ENCODE peak calls at places on chromosomes 3 and 15, in seven cellular contexts. One of them, this sample, is unnamed.

GRCh38 chr3:10551821-10552630 is 46.6 kb upstream of the ATP2B2 start:
- DNase-seq in H9: peak
- DNase-seq in IMR-90: peak
- DNase-seq in trophoblast cell: peak
- DNase-seq in mesenchymal stem cell: no peak
- DNase-seq in neuronal stem cell: no peak
- DNase-seq in H1: no peak
- DNase-seq in this sample: no peak

GRCh38 chr3:59286791-59287531 is 237.1 kb upstream of the CFAP20DC start:
- DNase-seq in neuronal stem cell: no peak
- DNase-seq in H1: no peak
- DNase-seq in H9: no peak
- DNase-seq in mesenchymal stem cell: peak
- DNase-seq in trophoblast cell: peak
- DNase-seq in IMR-90: peak
- DNase-seq in this sample: no peak

GRCh38 chr3:64148955-64149653 is 76.2 kb downstream of the PRICKLE2 start:
- DNase-seq in IMR-90: no peak
- DNase-seq in H9: no peak
- DNase-seq in mesenchymal stem cell: no peak
- DNase-seq in trophoblast cell: no peak
- DNase-seq in neuronal stem cell: no peak
- DNase-seq in H1: no peak
- DNase-seq in this sample: no peak

GRCh38 chr15:39125904-39126303 is 455.0 kb upstream of the THBS1 start:
- DNase-seq in IMR-90: peak
- DNase-seq in neuronal stem cell: peak
- DNase-seq in H9: peak
- DNase-seq in mesenchymal stem cell: peak
- DNase-seq in H1: no peak
- DNase-seq in trophoblast cell: peak
- DNase-seq in this sample: peak

GRCh38 chr15:66172339-66172980 is 81.1 kb downstream of the MEGF11 start:
- DNase-seq in H1: no peak
- DNase-seq in trophoblast cell: no peak
- DNase-seq in mesenchymal stem cell: no peak
- DNase-seq in IMR-90: no peak
- DNase-seq in neuronal stem cell: no peak
- DNase-seq in H9: peak
- DNase-seq in this sample: no peak

GRCh38 chr3:7423995-7424394 is 563.1 kb downstream of the GRM7 start:
- DNase-seq in mesenchymal stem cell: no peak
- DNase-seq in IMR-90: no peak
- DNase-seq in H9: peak
- DNase-seq in neuronal stem cell: no peak
- DNase-seq in trophoblast cell: no peak
- DNase-seq in H1: no peak
- DNase-seq in this sample: peak

GRCh38 chr3:150497956-150498355 is 48.3 kb downstream of the SERP1 start:
- DNase-seq in trophoblast cell: peak
- DNase-seq in H1: no peak
- DNase-seq in mesenchymal stem cell: peak
- DNase-seq in neuronal stem cell: no peak
- DNase-seq in IMR-90: peak
- DNase-seq in H9: no peak
- DNase-seq in this sample: no peak

GRCh38 chr3:112374334-112374734 is 41.4 kb downstream of the CD200 start:
- DNase-seq in mesenchymal stem cell: no peak
- DNase-seq in H9: no peak
- DNase-seq in IMR-90: no peak
- DNase-seq in trophoblast cell: no peak
- DNase-seq in H1: no peak
- DNase-seq in neuronal stem cell: no peak
- DNase-seq in this sample: no peak

GRCh38 chr3:57062119-57062631 is 1.7 kb downstream of the SPATA12 start:
- DNase-seq in H1: no peak
- DNase-seq in trophoblast cell: no peak
- DNase-seq in mesenchymal stem cell: no peak
- DNase-seq in neuronal stem cell: no peak
- DNase-seq in IMR-90: no peak
- DNase-seq in H9: peak
- DNase-seq in this sample: peak

GRCh38 chr3:182979719-182980191 is 583 bp downstream of the DCUN1D1 start:
- DNase-seq in mesenchymal stem cell: peak
- DNase-seq in H9: no peak
- DNase-seq in IMR-90: peak
- DNase-seq in H1: no peak
- DNase-seq in neuronal stem cell: peak
- DNase-seq in trophoblast cell: peak
- DNase-seq in this sample: peak

GRCh38 chr3:88824646-88825303 is 282.6 kb upstream of the EPHA3 start:
- DNase-seq in IMR-90: no peak
- DNase-seq in H9: no peak
- DNase-seq in trophoblast cell: no peak
- DNase-seq in mesenchymal stem cell: peak
- DNase-seq in neuronal stem cell: no peak
- DNase-seq in H1: no peak
- DNase-seq in this sample: no peak

DNA sequence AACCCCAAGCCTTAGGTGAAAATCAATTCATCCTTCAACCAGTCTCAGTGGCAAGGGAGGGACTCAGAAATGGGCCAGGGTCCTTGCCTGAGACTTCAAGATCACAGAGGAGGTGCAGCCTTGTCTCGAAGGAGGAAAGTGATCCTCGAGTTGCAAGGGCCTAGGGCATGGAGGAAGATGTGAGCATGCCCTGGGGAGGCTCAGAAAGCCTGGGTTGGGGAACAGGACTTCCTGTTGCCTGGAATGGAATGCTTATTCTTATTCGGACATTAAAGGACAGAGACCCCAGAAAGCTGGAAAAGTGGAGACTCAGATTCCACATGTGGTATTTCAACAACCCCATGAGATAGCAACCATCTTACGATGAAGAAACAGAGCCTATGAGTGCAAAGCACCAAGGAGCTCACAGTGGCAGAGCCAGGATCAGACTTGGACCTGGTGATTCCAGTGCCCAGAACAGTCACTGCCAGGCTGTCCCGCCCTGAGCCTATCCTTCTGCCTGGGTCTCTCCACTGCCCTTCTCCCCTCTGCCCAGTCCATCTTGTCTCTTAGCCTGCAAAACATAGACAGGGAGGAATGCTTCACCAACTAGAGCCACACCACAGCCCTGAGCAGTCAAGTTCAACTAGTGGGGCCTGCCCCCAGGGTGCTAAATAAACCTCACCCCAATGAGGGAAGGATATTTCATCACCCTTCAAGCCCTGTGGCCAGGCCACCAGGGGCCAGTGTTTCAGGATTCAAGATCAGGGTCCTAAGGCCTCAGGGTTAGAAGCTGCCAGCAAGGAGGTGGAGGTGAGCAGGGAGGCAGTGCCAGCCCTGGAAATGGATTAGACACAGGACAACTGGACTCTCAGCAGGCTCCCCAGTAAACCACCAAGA is 21.9 kb downstream of the DAPK2 start:
- DNase-seq in IMR-90: no peak
- DNase-seq in H9: peak
- DNase-seq in trophoblast cell: no peak
- DNase-seq in neuronal stem cell: no peak
- DNase-seq in mesenchymal stem cell: no peak
- DNase-seq in H1: no peak
- DNase-seq in this sample: peak
- H3K4me2 ChIP-seq in IMR-90: no peak
- H3K4me2 ChIP-seq in H9: no peak
- H3K4me2 ChIP-seq in trophoblast cell: no peak
- H3K4me2 ChIP-seq in neuronal stem cell: no peak
- H3K4me2 ChIP-seq in mesenchymal stem cell: no peak
- H3K4me2 ChIP-seq in H1: no peak
- H3K4me2 ChIP-seq in this sample: no peak

GRCh38 chr3:133115178-133115577 is 77.0 kb downstream of the TMEM108 start:
- DNase-seq in neuronal stem cell: no peak
- DNase-seq in H9: no peak
- DNase-seq in mesenchymal stem cell: no peak
- DNase-seq in trophoblast cell: no peak
- DNase-seq in IMR-90: no peak
- DNase-seq in H1: no peak
- DNase-seq in this sample: no peak
- H2BK120ac ChIP-seq in neuronal stem cell: no peak
- H2BK120ac ChIP-seq in H9: no peak
- H2BK120ac ChIP-seq in mesenchymal stem cell: no peak
- H2BK120ac ChIP-seq in trophoblast cell: no peak
- H2BK120ac ChIP-seq in IMR-90: no peak
- H2BK120ac ChIP-seq in H1: no peak
- H2BK120ac ChIP-seq in this sample: no peak

DNA sequence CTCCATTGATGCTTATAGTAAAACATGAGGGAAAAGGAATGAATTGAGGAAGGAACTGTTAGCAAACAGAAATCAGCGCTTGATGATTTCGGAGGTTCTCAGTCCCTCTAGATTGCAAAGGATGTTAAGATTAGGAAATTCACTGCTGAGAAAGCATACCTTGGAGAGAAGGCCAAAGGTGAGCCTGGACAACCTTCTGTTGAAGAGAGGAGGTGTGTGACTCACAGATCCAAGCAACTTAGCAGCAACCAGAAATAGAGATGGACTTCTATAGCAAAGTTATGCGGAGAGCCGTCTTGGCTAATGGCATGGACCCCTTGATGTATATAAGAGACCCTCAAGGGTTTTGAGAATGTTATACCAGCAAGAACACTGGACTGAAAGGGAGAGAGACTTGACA is 114.3 kb downstream of the EEFSEC start:
- DNase-seq in mesenchymal stem cell: no peak
- DNase-seq in H1: no peak
- DNase-seq in neuronal stem cell: no peak
- DNase-seq in H9: peak
- DNase-seq in trophoblast cell: peak
- DNase-seq in IMR-90: no peak
- DNase-seq in this sample: no peak
- H3K4me2 ChIP-seq in mesenchymal stem cell: no peak
- H3K4me2 ChIP-seq in H1: no peak
- H3K4me2 ChIP-seq in neuronal stem cell: no peak
- H3K4me2 ChIP-seq in H9: no peak
- H3K4me2 ChIP-seq in trophoblast cell: no peak
- H3K4me2 ChIP-seq in IMR-90: no peak
- H3K4me2 ChIP-seq in this sample: no peak

GRCh38 chr3:66629431-66630368 is 128.9 kb upstream of the LRIG1 start:
- DNase-seq in neuronal stem cell: no peak
- DNase-seq in IMR-90: no peak
- DNase-seq in H9: no peak
- DNase-seq in mesenchymal stem cell: no peak
- DNase-seq in H1: no peak
- DNase-seq in trophoblast cell: no peak
- DNase-seq in this sample: no peak
- H2BK120ac ChIP-seq in neuronal stem cell: no peak
- H2BK120ac ChIP-seq in IMR-90: no peak
- H2BK120ac ChIP-seq in H9: no peak
- H2BK120ac ChIP-seq in mesenchymal stem cell: no peak
- H2BK120ac ChIP-seq in H1: peak
- H2BK120ac ChIP-seq in trophoblast cell: no peak
- H2BK120ac ChIP-seq in this sample: no peak

DNA sequence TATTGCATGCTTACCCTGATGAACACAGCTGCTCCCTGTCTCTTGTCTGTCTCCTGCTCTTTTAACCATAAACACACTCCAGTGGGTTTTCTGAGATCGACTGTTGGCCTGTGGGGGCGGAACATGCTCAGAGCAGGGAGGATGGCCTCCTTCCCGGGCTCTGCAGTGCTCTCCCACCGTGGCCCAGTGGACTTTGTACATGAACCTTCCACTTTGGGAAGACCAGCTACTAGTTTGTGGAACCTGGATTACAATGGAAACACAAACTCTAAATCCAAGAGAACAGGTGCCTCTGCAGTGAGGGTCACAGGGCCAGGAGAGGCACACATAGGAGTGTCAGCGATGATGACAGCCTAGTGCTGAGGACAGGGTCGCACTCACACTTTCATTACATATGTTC is 56.5 kb downstream of the KLF13 start:
- DNase-seq in mesenchymal stem cell: no peak
- DNase-seq in H9: no peak
- DNase-seq in trophoblast cell: no peak
- DNase-seq in H1: no peak
- DNase-seq in IMR-90: no peak
- DNase-seq in neuronal stem cell: no peak
- DNase-seq in this sample: no peak
- H3K4me2 ChIP-seq in mesenchymal stem cell: no peak
- H3K4me2 ChIP-seq in H9: no peak
- H3K4me2 ChIP-seq in trophoblast cell: no peak
- H3K4me2 ChIP-seq in H1: no peak
- H3K4me2 ChIP-seq in IMR-90: no peak
- H3K4me2 ChIP-seq in neuronal stem cell: no peak
- H3K4me2 ChIP-seq in this sample: no peak

DNA sequence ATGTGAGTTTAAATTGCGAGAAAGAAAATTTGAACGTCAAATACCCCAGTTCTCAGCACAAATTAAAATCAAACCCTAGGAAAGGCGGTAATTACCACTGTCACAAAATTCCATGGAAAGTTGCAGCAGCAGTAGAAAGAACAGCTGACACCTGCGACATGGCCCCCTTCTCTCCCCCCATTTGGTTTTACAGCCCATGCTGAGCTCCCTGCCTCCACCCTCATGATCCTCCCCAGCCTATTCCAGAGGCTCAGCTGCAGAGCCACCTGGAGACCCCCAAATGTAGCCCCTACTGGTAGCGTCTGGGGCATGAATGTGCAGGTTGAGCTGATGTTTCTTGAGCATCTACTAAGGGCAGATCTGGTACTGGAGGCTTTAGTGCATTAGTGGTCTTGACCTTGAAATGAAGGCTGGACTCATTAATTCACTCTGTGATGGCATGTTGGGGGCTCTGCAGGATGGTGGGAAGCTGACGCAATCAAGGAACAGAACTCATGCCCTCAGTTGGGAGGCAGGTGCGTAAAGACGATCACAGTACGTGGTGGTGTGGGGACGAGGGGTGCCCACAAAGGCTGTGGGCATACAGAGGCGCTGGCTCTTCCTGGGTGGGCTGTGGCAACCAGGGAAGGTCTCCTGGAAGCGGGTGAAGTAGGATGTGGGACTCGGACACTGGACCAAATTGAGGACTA is 39.6 kb downstream of the PRKCD start:
- DNase-seq in H9: no peak
- DNase-seq in trophoblast cell: no peak
- DNase-seq in H1: no peak
- DNase-seq in neuronal stem cell: no peak
- DNase-seq in mesenchymal stem cell: no peak
- DNase-seq in IMR-90: no peak
- DNase-seq in this sample: no peak
- H2BK120ac ChIP-seq in H9: no peak
- H2BK120ac ChIP-seq in trophoblast cell: no peak
- H2BK120ac ChIP-seq in H1: no peak
- H2BK120ac ChIP-seq in neuronal stem cell: no peak
- H2BK120ac ChIP-seq in mesenchymal stem cell: no peak
- H2BK120ac ChIP-seq in IMR-90: no peak
- H2BK120ac ChIP-seq in this sample: no peak

This sample was measured in mesendoderm.